ENCODE peak calls at places on chromosomes 6 and 20, in four cellular contexts. R, O, K and U are unnamed samples.

GRCh38 chr6:163711615-163712568 is 297.4 kb downstream of the QKI start:
- DNase-seq in R (peak), O (peak), K (no peak), U (no peak)

GRCh38 chr20:51860015-51860882 is 57.9 kb upstream of the SALL4 start:
- DNase-seq in R (no peak), O (no peak), K (peak), U (peak)

GRCh38 chr6:27136978-27137814 is 110.3 kb upstream of the PRSS16 start:
- DNase-seq in R (peak), O (no peak), K (peak), U (no peak)

GRCh38 chr6:87161299-87161698 is 5.9 kb downstream of the ZNF292 start:
- DNase-seq in R (no peak), O (no peak), K (no peak), U (no peak)

GRCh38 chr20:51767018-51767866 is 948 bp downstream of the ATP9A start:
- DNase-seq in R (peak), O (peak), K (peak), U (peak)

GRCh38 chr6:30727920-30728605 is 7.9 kb downstream of the TUBB start:
- DNase-seq in R (peak), O (no peak), K (peak), U (no peak)

GRCh38 chr20:64108731-64109389 is 1.5 kb upstream of the NPBWR2 start:
- DNase-seq in R (no peak), O (peak), K (no peak), U (no peak)

GRCh38 chr6:35804996-35805736 is at the start of gene LHFPL5:
- DNase-seq in R (peak), O (no peak), K (no peak), U (peak)

GRCh38 chr6:42702200-42702599 is 20.2 kb downstream of the PRPH2 start:
- DNase-seq in R (no peak), O (no peak), K (peak), U (peak)

GRCh38 chr6:24658573-24659511 is 7.9 kb downstream of the TDP2 start:
- DNase-seq in R (no peak), O (no peak), K (peak), U (peak)

DNA sequence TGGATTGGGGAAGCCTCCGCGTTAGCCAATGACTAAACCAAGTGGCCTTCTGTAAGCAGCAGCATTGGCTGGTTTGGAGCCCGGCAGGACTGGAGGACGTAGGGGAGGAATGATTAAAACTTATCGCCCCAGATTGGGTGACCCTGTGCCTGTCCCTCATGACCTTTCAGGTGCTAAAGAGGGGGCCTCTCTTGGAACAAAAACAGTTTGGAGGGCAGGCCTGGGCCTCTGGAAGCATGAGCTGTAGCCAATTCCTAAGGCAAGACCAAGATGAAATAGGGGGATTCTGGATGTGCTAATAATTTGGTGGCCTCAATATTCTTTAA is 1.4 kb downstream of the GMPR start:
- DNase-seq in R (no peak), O (peak), K (peak), U (no peak)
- TF ChIP-seq CTCF in R (no peak), O (no peak), K (no peak), U (no peak)

GRCh38 chr20:34526466-34526865 is 10.2 kb downstream of the DYNLRB1 start:
- DNase-seq in R (no peak), O (no peak), K (no peak), U (no peak)
- H3K4me3 ChIP-seq in R (no peak), O (no peak), K (peak), U (no peak)

GRCh38 chr6:51350308-51350904 is 531.7 kb downstream of the TFAP2B start:
- DNase-seq in R (peak), O (no peak), K (peak), U (peak)
- H3K27ac ChIP-seq in R (no peak), O (no peak), K (no peak), U (no peak)

DNA sequence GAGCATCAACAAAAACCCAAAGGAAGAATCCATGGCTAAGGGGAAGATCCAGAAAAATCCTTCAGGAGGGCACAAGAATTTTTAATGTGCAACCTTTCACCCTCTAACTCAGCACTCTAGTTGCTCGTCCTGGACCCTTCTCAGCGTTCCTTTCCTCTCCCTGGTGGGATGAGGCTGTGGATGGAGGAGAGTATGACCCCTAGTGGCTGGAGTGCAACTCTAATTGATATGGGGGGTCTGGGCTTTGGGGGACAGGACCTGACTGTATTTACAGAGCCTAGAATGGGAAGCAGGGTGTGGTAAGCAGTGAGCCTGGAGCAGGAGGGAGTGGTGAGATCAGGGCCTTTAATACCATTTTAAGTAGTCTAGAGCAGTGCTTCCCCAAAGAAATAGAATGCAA is 83.9 kb upstream of the CEP85L start:
- DNase-seq in R (peak), O (no peak), K (no peak), U (peak)
- TF ChIP-seq CTCF in R (peak), O (no peak), K (no peak), U (peak)

GRCh38 chr20:23746321-23746720 is 4.4 kb downstream of the CST1 start:
- DNase-seq in R (no peak), O (no peak), K (no peak), U (no peak)

GRCh38 chr20:23752481-23753193 is 1.9 kb upstream of the CST1 start:
- DNase-seq in R (no peak), O (no peak), K (no peak), U (no peak)

GRCh38 chr20:23752019-23752418 is 1.3 kb upstream of the CST1 start:
- DNase-seq in R (no peak), O (no peak), K (no peak), U (no peak)

GRCh38 chr20:23753194-23753548 is 2.4 kb upstream of the CST1 start:
- DNase-seq in R (no peak), O (no peak), K (no peak), U (no peak)

GRCh38 chr20:23749746-23750145 is 989 bp downstream of the CST1 start:
- DNase-seq in R (no peak), O (no peak), K (no peak), U (no peak)
- H3K4me3 ChIP-seq in R (no peak), O (no peak), K (no peak), U (no peak)

GRCh38 chr6:144597511-144597910 is 312.4 kb downstream of the UTRN start:
- DNase-seq in R (no peak), O (no peak), K (no peak), U (no peak)

GRCh38 chr6:144606041-144606440 is 320.9 kb downstream of the UTRN start:
- DNase-seq in R (no peak), O (no peak), K (no peak), U (no peak)

GRCh38 chr6:144602523-144603180 is 317.5 kb downstream of the UTRN start:
- DNase-seq in R (no peak), O (no peak), K (no peak), U (no peak)

GRCh38 chr6:144599615-144600014 is 314.5 kb downstream of the UTRN start:
- DNase-seq in R (no peak), O (no peak), K (no peak), U (no peak)

DNA sequence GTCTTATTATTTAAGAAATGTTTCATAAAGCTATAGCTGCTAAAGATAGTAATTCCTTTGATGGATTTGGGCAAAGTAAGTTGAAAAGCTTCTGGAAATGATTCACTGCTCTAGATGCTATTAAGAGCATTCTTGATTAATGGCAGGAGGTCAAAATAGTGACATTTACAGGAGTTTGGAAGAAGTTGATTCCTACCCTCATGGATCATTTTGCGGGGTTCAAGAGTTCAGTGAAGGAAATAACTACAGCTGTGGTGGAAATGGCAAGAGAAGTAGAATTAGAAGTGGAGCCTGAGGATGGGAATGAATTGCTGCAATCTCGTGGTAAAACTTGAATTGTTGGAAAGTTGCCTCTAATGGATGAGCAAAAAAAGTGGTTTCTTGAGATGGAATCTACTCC is 316.1 kb downstream of the UTRN start:
- DNase-seq in R (no peak), O (no peak), K (no peak), U (no peak)
- H3K27ac ChIP-seq in R (no peak), O (no peak), K (no peak), U (no peak)